ENCODE peak calls at places on chromosome 13, in ten cellular contexts. G is NCI-H187; X is cardiac muscle cell; I is activated naive CD4-positive, alpha-beta T cell; C is GDM1; O is stimulated activated CD8-positive, alpha-beta memory T cell treated with anti-CD3 and anti-CD28 coated beads, Interleukin-15, amount 100 ng/mL, for 4 hours; E is iris pigment epithelial cell; W is astrocyte of the spinal cord; V is globus pallidus; U is GM12892. F is an unnamed sample.

GRCh38 chr13:59790626-59791025 is 373.1 kb downstream of the DIAPH3 start:
- DNase-seq in G (no peak), X (peak; percentile 33), I (no peak), C (no peak), O (no peak), E (peak; percentile 67), W (peak; percentile 29), V (no peak), U (no peak), F (no peak)

GRCh38 chr13:26964278-26965057 is 203.9 kb upstream of the GPR12 start:
- DNase-seq in G (no peak), X (peak; percentile 46), I (no peak), C (no peak), O (no peak), E (peak; percentile 23), W (no peak), V (no peak), U (no peak), F (no peak)

GRCh38 chr13:101763191-101763590 is 310.7 kb downstream of the ITGBL1 start:
- DNase-seq in G (no peak), X (no peak), I (no peak), C (no peak), O (no peak), E (peak; percentile 8), W (no peak), V (no peak), U (no peak), F (no peak)

GRCh38 chr13:94950303-94950702 is 238.0 kb upstream of the SOX21 start:
- DNase-seq in G (no peak), X (peak; percentile 20), I (no peak), C (no peak), O (no peak), E (no peak), W (no peak), V (peak; percentile 45), U (no peak), F (no peak)

GRCh38 chr13:81058916-81059290 is 718.0 kb upstream of the SPRY2 start:
- DNase-seq in G (no peak), X (no peak), I (no peak), C (no peak), O (no peak), E (no peak), W (peak; percentile 9), V (no peak), U (no peak), F (peak; percentile 19)

GRCh38 chr13:93326427-93326826 is 99.8 kb downstream of the GPC6 start:
- DNase-seq in G (no peak), X (no peak), I (no peak), C (no peak), O (no peak), E (no peak), W (no peak), V (no peak), U (no peak), F (no peak)

GRCh38 chr13:99215466-99215865 is 14.8 kb downstream of the UBAC2 start:
- DNase-seq in G (peak; percentile 80), X (no peak), I (peak; percentile 56), C (no peak), O (no peak), E (no peak), W (no peak), V (no peak), U (no peak), F (no peak)

GRCh38 chr13:46520188-46520587 is 32.8 kb upstream of the LRCH1 start:
- DNase-seq in G (no peak), X (no peak), I (no peak), C (peak; percentile 34), O (no peak), E (no peak), W (no peak), V (no peak), U (no peak), F (no peak)

GRCh38 chr13:20174656-20175405 is 14.0 kb upstream of the GJA3 start:
- DNase-seq in G (no peak), X (peak; percentile 94), I (no peak), C (peak; percentile 30), O (peak; percentile 75), E (peak; percentile 93), W (peak; percentile 89), V (no peak), U (peak; percentile 61), F (peak; percentile 68)

GRCh38 chr13:113061796-113062425 is 43.7 kb upstream of the F7 start:
- DNase-seq in G (no peak), X (no peak), I (no peak), C (no peak), O (no peak), E (no peak), W (no peak), V (no peak), U (no peak), F (no peak)

GRCh38 chr13:99086869-99087129 is 108.9 kb upstream of the DOCK9 start:
- DNase-seq in G (peak; percentile 54), X (no peak), I (peak; percentile 52), C (no peak), O (no peak), E (peak; percentile 35), W (no peak), V (no peak), U (peak; percentile 19), F (peak; percentile 56)

GRCh38 chr13:66635526-66635925 is 594.6 kb downstream of the PCDH9 start:
- DNase-seq in G (no peak), X (peak; percentile 79), I (no peak), C (no peak), O (no peak), E (peak; percentile 94), W (peak; percentile 90), V (no peak), U (no peak), F (peak; percentile 62)

GRCh38 chr13:110405597-110406450 is 98.7 kb downstream of the COL4A2 start:
- DNase-seq in G (no peak), X (no peak), I (no peak), C (no peak), O (no peak), E (peak; percentile 87), W (peak; percentile 88), V (no peak), U (no peak), F (no peak)

GRCh38 chr13:32068255-32068654 is 36.7 kb downstream of the FRY start:
- DNase-seq in G (no peak), X (no peak), I (no peak), C (no peak), O (no peak), E (no peak), W (no peak), V (no peak), U (no peak), F (no peak)

GRCh38 chr13:114063545-114064515 is 68.6 kb downstream of the RASA3 start:
- DNase-seq in G (no peak), X (peak; percentile 63), I (no peak), C (no peak), O (no peak), E (peak; percentile 59), W (peak; percentile 71), V (peak; percentile 43), U (no peak), F (peak; percentile 2)

GRCh38 chr13:111460548-111461444 is 140.4 kb downstream of the TEX29 start:
- DNase-seq in G (no peak), X (peak; percentile 41), I (no peak), C (no peak), O (no peak), E (peak; percentile 27), W (peak; percentile 15), V (peak; percentile 71), U (no peak), F (no peak)

GRCh38 chr13:39379118-39379517 is 223.9 kb downstream of the LHFPL6 start:
- DNase-seq in G (no peak), X (no peak), I (no peak), C (no peak), O (no peak), E (no peak), W (no peak), V (no peak), U (no peak), F (no peak)

GRCh38 chr13:111598751-111599150 is 278.3 kb downstream of the TEX29 start:
- DNase-seq in G (no peak), X (no peak), I (no peak), C (no peak), O (no peak), E (no peak), W (no peak), V (no peak), U (no peak), F (no peak)

GRCh38 chr13:50081106-50081898 is 66.1 kb downstream of the KCNRG start:
- DNase-seq in G (peak; percentile 54), X (peak; percentile 54), I (peak; percentile 40), C (peak; percentile 29), O (no peak), E (no peak), W (peak; percentile 39), V (no peak), U (no peak), F (no peak)

GRCh38 chr13:35995136-35995535 is 136.0 kb downstream of the DCLK1 start:
- DNase-seq in G (no peak), X (peak; percentile 27), I (no peak), C (no peak), O (no peak), E (peak; percentile 30), W (no peak), V (no peak), U (no peak), F (no peak)

GRCh38 chr13:24644051-24644450 is 36.2 kb upstream of the ATP12A start:
- DNase-seq in G (no peak), X (peak; percentile 83), I (no peak), C (no peak), O (no peak), E (peak; percentile 94), W (peak; percentile 40), V (no peak), U (no peak), F (no peak)

GRCh38 chr13:100673831-100674362 is 698 bp downstream of the TMTC4 start:
- DNase-seq in G (peak; percentile 28), X (peak; percentile 89), I (no peak), C (peak; percentile 54), O (peak; percentile 26), E (peak; percentile 92), W (peak; percentile 94), V (peak; percentile 69), U (peak; percentile 25), F (peak; percentile 55)

GRCh38 chr13:48491423-48492122 is 41.3 kb downstream of the RCBTB2 start:
- DNase-seq in G (no peak), X (no peak), I (no peak), C (no peak), O (no peak), E (peak; percentile 21), W (no peak), V (no peak), U (no peak), F (no peak)

GRCh38 chr13:37383066-37383465 is 215.5 kb downstream of the POSTN start:
- DNase-seq in G (no peak), X (no peak), I (no peak), C (no peak), O (no peak), E (peak; percentile 33), W (no peak), V (no peak), U (no peak), F (no peak)

GRCh38 chr13:63541336-63541735 is 2125.7 kb upstream of the PCDH20 start:
- DNase-seq in G (no peak), X (no peak), I (no peak), C (no peak), O (no peak), E (no peak), W (no peak), V (no peak), U (no peak), F (no peak)

GRCh38 chr13:47215741-47216140 is 318.9 kb upstream of the HTR2A start:
- DNase-seq in G (no peak), X (peak; percentile 92), I (no peak), C (no peak), O (no peak), E (peak; percentile 82), W (peak; percentile 94), V (no peak), U (no peak), F (peak; percentile 86)

GRCh38 chr13:67351915-67352314 is 121.8 kb upstream of the PCDH9 start:
- DNase-seq in G (no peak), X (peak; percentile 18), I (no peak), C (no peak), O (no peak), E (peak; percentile 69), W (no peak), V (no peak), U (no peak), F (no peak)

GRCh38 chr13:73924607-73925006 is 209.6 kb downstream of the KLF12 start:
- DNase-seq in G (no peak), X (no peak), I (no peak), C (no peak), O (no peak), E (no peak), W (no peak), V (no peak), U (no peak), F (no peak)

F was measured in SW 1271.